ENCODE peak calls at places on chromosomes 7 and 10, in nine cellular contexts. One of them, this sample, is unnamed.

GRCh38 chr10:43211431-43212042 is 55.3 kb downstream of the RASGEF1A start:
- DNase-seq in brain microvascular endothelial cell: no peak
- DNase-seq in AG10803: no peak
- DNase-seq in stimulated activated CD4-positive, alpha-beta T cell treated with anti-CD3 and anti-CD28 coated beads, Interleukin-2, amount 100 ng/mL, for 48 hours: no peak
- DNase-seq in AG08395: no peak
- DNase-seq in B cell: no peak
- DNase-seq in activated T-cell treated with anti-CD3 and anti-CD28 coated beads, Interleukin-2, amount 50 U/mL, for 4 hours: no peak
- DNase-seq in myocyte: no peak
- DNase-seq in DMS 273 treated with DMSO at 0.1 percent for 48 hours: no peak
- DNase-seq in this sample: no peak

GRCh38 chr7:101524376-101524775 is 104.7 kb downstream of the MYL10 start:
- DNase-seq in brain microvascular endothelial cell: no peak
- DNase-seq in AG10803: no peak
- DNase-seq in stimulated activated CD4-positive, alpha-beta T cell treated with anti-CD3 and anti-CD28 coated beads, Interleukin-2, amount 100 ng/mL, for 48 hours: no peak
- DNase-seq in AG08395: no peak
- DNase-seq in B cell: no peak
- DNase-seq in activated T-cell treated with anti-CD3 and anti-CD28 coated beads, Interleukin-2, amount 50 U/mL, for 4 hours: no peak
- DNase-seq in myocyte: no peak
- DNase-seq in DMS 273 treated with DMSO at 0.1 percent for 48 hours: no peak
- DNase-seq in this sample: no peak

GRCh38 chr7:1595636-1596035 is 25.8 kb upstream of the PSMG3 start:
- DNase-seq in brain microvascular endothelial cell: no peak
- DNase-seq in AG10803: no peak
- DNase-seq in stimulated activated CD4-positive, alpha-beta T cell treated with anti-CD3 and anti-CD28 coated beads, Interleukin-2, amount 100 ng/mL, for 48 hours: no peak
- DNase-seq in AG08395: no peak
- DNase-seq in B cell: no peak
- DNase-seq in activated T-cell treated with anti-CD3 and anti-CD28 coated beads, Interleukin-2, amount 50 U/mL, for 4 hours: no peak
- DNase-seq in myocyte: no peak
- DNase-seq in DMS 273 treated with DMSO at 0.1 percent for 48 hours: no peak
- DNase-seq in this sample: no peak

GRCh38 chr10:944034-944831 is 12.7 kb upstream of the LARP4B start:
- DNase-seq in brain microvascular endothelial cell: peak
- DNase-seq in AG10803: peak
- DNase-seq in stimulated activated CD4-positive, alpha-beta T cell treated with anti-CD3 and anti-CD28 coated beads, Interleukin-2, amount 100 ng/mL, for 48 hours: no peak
- DNase-seq in AG08395: peak
- DNase-seq in B cell: peak
- DNase-seq in activated T-cell treated with anti-CD3 and anti-CD28 coated beads, Interleukin-2, amount 50 U/mL, for 4 hours: peak
- DNase-seq in myocyte: peak
- DNase-seq in DMS 273 treated with DMSO at 0.1 percent for 48 hours: no peak
- DNase-seq in this sample: no peak

GRCh38 chr10:72875250-72876055 is 18.1 kb upstream of the OIT3 start:
- DNase-seq in brain microvascular endothelial cell: no peak
- DNase-seq in AG10803: peak
- DNase-seq in stimulated activated CD4-positive, alpha-beta T cell treated with anti-CD3 and anti-CD28 coated beads, Interleukin-2, amount 100 ng/mL, for 48 hours: no peak
- DNase-seq in AG08395: peak
- DNase-seq in B cell: peak
- DNase-seq in activated T-cell treated with anti-CD3 and anti-CD28 coated beads, Interleukin-2, amount 50 U/mL, for 4 hours: no peak
- DNase-seq in myocyte: peak
- DNase-seq in DMS 273 treated with DMSO at 0.1 percent for 48 hours: no peak
- DNase-seq in this sample: peak

GRCh38 chr7:112422842-112423496 is 27.3 kb upstream of the IFRD1 start:
- DNase-seq in brain microvascular endothelial cell: peak
- DNase-seq in AG10803: peak
- DNase-seq in stimulated activated CD4-positive, alpha-beta T cell treated with anti-CD3 and anti-CD28 coated beads, Interleukin-2, amount 100 ng/mL, for 48 hours: no peak
- DNase-seq in AG08395: peak
- DNase-seq in B cell: no peak
- DNase-seq in activated T-cell treated with anti-CD3 and anti-CD28 coated beads, Interleukin-2, amount 50 U/mL, for 4 hours: no peak
- DNase-seq in myocyte: peak
- DNase-seq in DMS 273 treated with DMSO at 0.1 percent for 48 hours: peak
- DNase-seq in this sample: peak

GRCh38 chr7:33190688-33191304 is 61.4 kb downstream of the BBS9 start:
- DNase-seq in brain microvascular endothelial cell: no peak
- DNase-seq in AG10803: no peak
- DNase-seq in stimulated activated CD4-positive, alpha-beta T cell treated with anti-CD3 and anti-CD28 coated beads, Interleukin-2, amount 100 ng/mL, for 48 hours: no peak
- DNase-seq in AG08395: no peak
- DNase-seq in B cell: no peak
- DNase-seq in activated T-cell treated with anti-CD3 and anti-CD28 coated beads, Interleukin-2, amount 50 U/mL, for 4 hours: no peak
- DNase-seq in myocyte: no peak
- DNase-seq in DMS 273 treated with DMSO at 0.1 percent for 48 hours: no peak
- DNase-seq in this sample: no peak

GRCh38 chr10:91880310-91880709 is 29.0 kb downstream of the FGFBP3 start:
- DNase-seq in brain microvascular endothelial cell: no peak
- DNase-seq in AG10803: no peak
- DNase-seq in stimulated activated CD4-positive, alpha-beta T cell treated with anti-CD3 and anti-CD28 coated beads, Interleukin-2, amount 100 ng/mL, for 48 hours: no peak
- DNase-seq in AG08395: peak
- DNase-seq in B cell: no peak
- DNase-seq in activated T-cell treated with anti-CD3 and anti-CD28 coated beads, Interleukin-2, amount 50 U/mL, for 4 hours: no peak
- DNase-seq in myocyte: no peak
- DNase-seq in DMS 273 treated with DMSO at 0.1 percent for 48 hours: no peak
- DNase-seq in this sample: no peak

GRCh38 chr7:141654551-141654950 is 47.4 kb downstream of the DENND11 start:
- DNase-seq in brain microvascular endothelial cell: peak
- DNase-seq in AG10803: peak
- DNase-seq in stimulated activated CD4-positive, alpha-beta T cell treated with anti-CD3 and anti-CD28 coated beads, Interleukin-2, amount 100 ng/mL, for 48 hours: peak
- DNase-seq in AG08395: peak
- DNase-seq in B cell: peak
- DNase-seq in activated T-cell treated with anti-CD3 and anti-CD28 coated beads, Interleukin-2, amount 50 U/mL, for 4 hours: peak
- DNase-seq in myocyte: peak
- DNase-seq in DMS 273 treated with DMSO at 0.1 percent for 48 hours: peak
- DNase-seq in this sample: peak

GRCh38 chr7:48337012-48337621 is 165.9 kb downstream of the ABCA13 start:
- DNase-seq in brain microvascular endothelial cell: peak
- DNase-seq in AG10803: peak
- DNase-seq in stimulated activated CD4-positive, alpha-beta T cell treated with anti-CD3 and anti-CD28 coated beads, Interleukin-2, amount 100 ng/mL, for 48 hours: no peak
- DNase-seq in AG08395: peak
- DNase-seq in B cell: no peak
- DNase-seq in activated T-cell treated with anti-CD3 and anti-CD28 coated beads, Interleukin-2, amount 50 U/mL, for 4 hours: no peak
- DNase-seq in myocyte: peak
- DNase-seq in DMS 273 treated with DMSO at 0.1 percent for 48 hours: no peak
- DNase-seq in this sample: no peak

GRCh38 chr10:16612148-16612742 is 90.6 kb upstream of the C1QL3 start:
- DNase-seq in brain microvascular endothelial cell: peak
- DNase-seq in AG10803: peak
- DNase-seq in stimulated activated CD4-positive, alpha-beta T cell treated with anti-CD3 and anti-CD28 coated beads, Interleukin-2, amount 100 ng/mL, for 48 hours: no peak
- DNase-seq in AG08395: peak
- DNase-seq in B cell: no peak
- DNase-seq in activated T-cell treated with anti-CD3 and anti-CD28 coated beads, Interleukin-2, amount 50 U/mL, for 4 hours: no peak
- DNase-seq in myocyte: peak
- DNase-seq in DMS 273 treated with DMSO at 0.1 percent for 48 hours: no peak
- DNase-seq in this sample: no peak

GRCh38 chr7:65980478-65981250 is 1.3 kb downstream of the GUSB start:
- DNase-seq in brain microvascular endothelial cell: peak
- DNase-seq in AG10803: peak
- DNase-seq in stimulated activated CD4-positive, alpha-beta T cell treated with anti-CD3 and anti-CD28 coated beads, Interleukin-2, amount 100 ng/mL, for 48 hours: peak
- DNase-seq in AG08395: no peak
- DNase-seq in B cell: peak
- DNase-seq in activated T-cell treated with anti-CD3 and anti-CD28 coated beads, Interleukin-2, amount 50 U/mL, for 4 hours: no peak
- DNase-seq in myocyte: no peak
- DNase-seq in DMS 273 treated with DMSO at 0.1 percent for 48 hours: no peak
- DNase-seq in this sample: peak

GRCh38 chr10:60664859-60665258 is 113.4 kb upstream of the CDK1 start:
- DNase-seq in brain microvascular endothelial cell: peak
- DNase-seq in AG10803: no peak
- DNase-seq in stimulated activated CD4-positive, alpha-beta T cell treated with anti-CD3 and anti-CD28 coated beads, Interleukin-2, amount 100 ng/mL, for 48 hours: no peak
- DNase-seq in AG08395: no peak
- DNase-seq in B cell: no peak
- DNase-seq in activated T-cell treated with anti-CD3 and anti-CD28 coated beads, Interleukin-2, amount 50 U/mL, for 4 hours: no peak
- DNase-seq in myocyte: no peak
- DNase-seq in DMS 273 treated with DMSO at 0.1 percent for 48 hours: no peak
- DNase-seq in this sample: no peak

GRCh38 chr7:99024066-99024465 is 119.8 kb downstream of the SMURF1 start:
- DNase-seq in brain microvascular endothelial cell: no peak
- DNase-seq in AG10803: peak
- DNase-seq in stimulated activated CD4-positive, alpha-beta T cell treated with anti-CD3 and anti-CD28 coated beads, Interleukin-2, amount 100 ng/mL, for 48 hours: no peak
- DNase-seq in AG08395: peak
- DNase-seq in B cell: no peak
- DNase-seq in activated T-cell treated with anti-CD3 and anti-CD28 coated beads, Interleukin-2, amount 50 U/mL, for 4 hours: no peak
- DNase-seq in myocyte: peak
- DNase-seq in DMS 273 treated with DMSO at 0.1 percent for 48 hours: no peak
- DNase-seq in this sample: no peak

GRCh38 chr7:8277394-8277982 is 15.5 kb upstream of the ICA1 start:
- DNase-seq in brain microvascular endothelial cell: no peak
- DNase-seq in AG10803: no peak
- DNase-seq in stimulated activated CD4-positive, alpha-beta T cell treated with anti-CD3 and anti-CD28 coated beads, Interleukin-2, amount 100 ng/mL, for 48 hours: no peak
- DNase-seq in AG08395: no peak
- DNase-seq in B cell: no peak
- DNase-seq in activated T-cell treated with anti-CD3 and anti-CD28 coated beads, Interleukin-2, amount 50 U/mL, for 4 hours: no peak
- DNase-seq in myocyte: no peak
- DNase-seq in DMS 273 treated with DMSO at 0.1 percent for 48 hours: no peak
- DNase-seq in this sample: no peak

GRCh38 chr10:91597397-91597881 is 35.4 kb downstream of the PPP1R3C start:
- DNase-seq in brain microvascular endothelial cell: peak
- DNase-seq in AG10803: no peak
- DNase-seq in stimulated activated CD4-positive, alpha-beta T cell treated with anti-CD3 and anti-CD28 coated beads, Interleukin-2, amount 100 ng/mL, for 48 hours: no peak
- DNase-seq in AG08395: no peak
- DNase-seq in B cell: no peak
- DNase-seq in activated T-cell treated with anti-CD3 and anti-CD28 coated beads, Interleukin-2, amount 50 U/mL, for 4 hours: no peak
- DNase-seq in myocyte: no peak
- DNase-seq in DMS 273 treated with DMSO at 0.1 percent for 48 hours: no peak
- DNase-seq in this sample: no peak

GRCh38 chr7:21338728-21339164 is 89.1 kb upstream of the SP4 start:
- DNase-seq in brain microvascular endothelial cell: no peak
- DNase-seq in AG10803: no peak
- DNase-seq in stimulated activated CD4-positive, alpha-beta T cell treated with anti-CD3 and anti-CD28 coated beads, Interleukin-2, amount 100 ng/mL, for 48 hours: peak
- DNase-seq in AG08395: no peak
- DNase-seq in B cell: no peak
- DNase-seq in activated T-cell treated with anti-CD3 and anti-CD28 coated beads, Interleukin-2, amount 50 U/mL, for 4 hours: peak
- DNase-seq in myocyte: no peak
- DNase-seq in DMS 273 treated with DMSO at 0.1 percent for 48 hours: no peak
- DNase-seq in this sample: no peak

GRCh38 chr10:96497391-96497790 is 16.3 kb downstream of the TLL2 start:
- DNase-seq in brain microvascular endothelial cell: no peak
- DNase-seq in AG10803: no peak
- DNase-seq in stimulated activated CD4-positive, alpha-beta T cell treated with anti-CD3 and anti-CD28 coated beads, Interleukin-2, amount 100 ng/mL, for 48 hours: no peak
- DNase-seq in AG08395: no peak
- DNase-seq in B cell: no peak
- DNase-seq in activated T-cell treated with anti-CD3 and anti-CD28 coated beads, Interleukin-2, amount 50 U/mL, for 4 hours: no peak
- DNase-seq in myocyte: no peak
- DNase-seq in DMS 273 treated with DMSO at 0.1 percent for 48 hours: no peak
- DNase-seq in this sample: no peak

GRCh38 chr10:25547391-25547790 is 372.6 kb downstream of the GPR158 start:
- DNase-seq in brain microvascular endothelial cell: no peak
- DNase-seq in AG10803: no peak
- DNase-seq in stimulated activated CD4-positive, alpha-beta T cell treated with anti-CD3 and anti-CD28 coated beads, Interleukin-2, amount 100 ng/mL, for 48 hours: no peak
- DNase-seq in AG08395: no peak
- DNase-seq in B cell: no peak
- DNase-seq in activated T-cell treated with anti-CD3 and anti-CD28 coated beads, Interleukin-2, amount 50 U/mL, for 4 hours: no peak
- DNase-seq in myocyte: no peak
- DNase-seq in DMS 273 treated with DMSO at 0.1 percent for 48 hours: no peak
- DNase-seq in this sample: no peak

GRCh38 chr7:22549667-22550513 is 49.9 kb upstream of the STEAP1B start:
- DNase-seq in brain microvascular endothelial cell: peak
- DNase-seq in AG10803: no peak
- DNase-seq in stimulated activated CD4-positive, alpha-beta T cell treated with anti-CD3 and anti-CD28 coated beads, Interleukin-2, amount 100 ng/mL, for 48 hours: peak
- DNase-seq in AG08395: no peak
- DNase-seq in B cell: peak
- DNase-seq in activated T-cell treated with anti-CD3 and anti-CD28 coated beads, Interleukin-2, amount 50 U/mL, for 4 hours: no peak
- DNase-seq in myocyte: no peak
- DNase-seq in DMS 273 treated with DMSO at 0.1 percent for 48 hours: peak
- DNase-seq in this sample: no peak

GRCh38 chr7:157978766-157979165 is 608.9 kb downstream of the PTPRN2 start:
- DNase-seq in brain microvascular endothelial cell: no peak
- DNase-seq in AG10803: no peak
- DNase-seq in stimulated activated CD4-positive, alpha-beta T cell treated with anti-CD3 and anti-CD28 coated beads, Interleukin-2, amount 100 ng/mL, for 48 hours: no peak
- DNase-seq in AG08395: no peak
- DNase-seq in B cell: no peak
- DNase-seq in activated T-cell treated with anti-CD3 and anti-CD28 coated beads, Interleukin-2, amount 50 U/mL, for 4 hours: no peak
- DNase-seq in myocyte: no peak
- DNase-seq in DMS 273 treated with DMSO at 0.1 percent for 48 hours: no peak
- DNase-seq in this sample: no peak

GRCh38 chr7:155198206-155198892 is 99.3 kb upstream of the INSIG1 start:
- DNase-seq in brain microvascular endothelial cell: no peak
- DNase-seq in AG10803: no peak
- DNase-seq in stimulated activated CD4-positive, alpha-beta T cell treated with anti-CD3 and anti-CD28 coated beads, Interleukin-2, amount 100 ng/mL, for 48 hours: no peak
- DNase-seq in AG08395: no peak
- DNase-seq in B cell: no peak
- DNase-seq in activated T-cell treated with anti-CD3 and anti-CD28 coated beads, Interleukin-2, amount 50 U/mL, for 4 hours: no peak
- DNase-seq in myocyte: no peak
- DNase-seq in DMS 273 treated with DMSO at 0.1 percent for 48 hours: no peak
- DNase-seq in this sample: no peak

GRCh38 chr7:157439761-157440160 is 103.0 kb downstream of the DNAJB6 start:
- DNase-seq in brain microvascular endothelial cell: no peak
- DNase-seq in AG10803: no peak
- DNase-seq in stimulated activated CD4-positive, alpha-beta T cell treated with anti-CD3 and anti-CD28 coated beads, Interleukin-2, amount 100 ng/mL, for 48 hours: no peak
- DNase-seq in AG08395: no peak
- DNase-seq in B cell: no peak
- DNase-seq in activated T-cell treated with anti-CD3 and anti-CD28 coated beads, Interleukin-2, amount 50 U/mL, for 4 hours: no peak
- DNase-seq in myocyte: no peak
- DNase-seq in DMS 273 treated with DMSO at 0.1 percent for 48 hours: no peak
- DNase-seq in this sample: no peak

GRCh38 chr7:41219276-41219675 is 483.6 kb downstream of the INHBA start:
- DNase-seq in brain microvascular endothelial cell: peak
- DNase-seq in AG10803: peak
- DNase-seq in stimulated activated CD4-positive, alpha-beta T cell treated with anti-CD3 and anti-CD28 coated beads, Interleukin-2, amount 100 ng/mL, for 48 hours: no peak
- DNase-seq in AG08395: no peak
- DNase-seq in B cell: no peak
- DNase-seq in activated T-cell treated with anti-CD3 and anti-CD28 coated beads, Interleukin-2, amount 50 U/mL, for 4 hours: no peak
- DNase-seq in myocyte: peak
- DNase-seq in DMS 273 treated with DMSO at 0.1 percent for 48 hours: no peak
- DNase-seq in this sample: no peak

GRCh38 chr7:116443101-116443523 is 56.4 kb upstream of the CAV2 start:
- DNase-seq in brain microvascular endothelial cell: peak
- DNase-seq in AG10803: peak
- DNase-seq in stimulated activated CD4-positive, alpha-beta T cell treated with anti-CD3 and anti-CD28 coated beads, Interleukin-2, amount 100 ng/mL, for 48 hours: no peak
- DNase-seq in AG08395: peak
- DNase-seq in B cell: no peak
- DNase-seq in activated T-cell treated with anti-CD3 and anti-CD28 coated beads, Interleukin-2, amount 50 U/mL, for 4 hours: no peak
- DNase-seq in myocyte: peak
- DNase-seq in DMS 273 treated with DMSO at 0.1 percent for 48 hours: no peak
- DNase-seq in this sample: no peak

GRCh38 chr10:13371879-13372470 is 23.9 kb upstream of the SEPHS1 start:
- DNase-seq in brain microvascular endothelial cell: peak
- DNase-seq in AG10803: peak
- DNase-seq in stimulated activated CD4-positive, alpha-beta T cell treated with anti-CD3 and anti-CD28 coated beads, Interleukin-2, amount 100 ng/mL, for 48 hours: peak
- DNase-seq in AG08395: peak
- DNase-seq in B cell: peak
- DNase-seq in activated T-cell treated with anti-CD3 and anti-CD28 coated beads, Interleukin-2, amount 50 U/mL, for 4 hours: peak
- DNase-seq in myocyte: peak
- DNase-seq in DMS 273 treated with DMSO at 0.1 percent for 48 hours: peak
- DNase-seq in this sample: peak

GRCh38 chr10:6385683-6386082 is 183.0 kb downstream of the PFKFB3 start:
- DNase-seq in brain microvascular endothelial cell: no peak
- DNase-seq in AG10803: peak
- DNase-seq in stimulated activated CD4-positive, alpha-beta T cell treated with anti-CD3 and anti-CD28 coated beads, Interleukin-2, amount 100 ng/mL, for 48 hours: no peak
- DNase-seq in AG08395: peak
- DNase-seq in B cell: no peak
- DNase-seq in activated T-cell treated with anti-CD3 and anti-CD28 coated beads, Interleukin-2, amount 50 U/mL, for 4 hours: no peak
- DNase-seq in myocyte: peak
- DNase-seq in DMS 273 treated with DMSO at 0.1 percent for 48 hours: no peak
- DNase-seq in this sample: no peak

GRCh38 chr7:134742688-134743350 is 36.6 kb upstream of the CALD1 start:
- DNase-seq in brain microvascular endothelial cell: no peak
- DNase-seq in AG10803: peak
- DNase-seq in stimulated activated CD4-positive, alpha-beta T cell treated with anti-CD3 and anti-CD28 coated beads, Interleukin-2, amount 100 ng/mL, for 48 hours: no peak
- DNase-seq in AG08395: peak
- DNase-seq in B cell: no peak
- DNase-seq in activated T-cell treated with anti-CD3 and anti-CD28 coated beads, Interleukin-2, amount 50 U/mL, for 4 hours: no peak
- DNase-seq in myocyte: peak
- DNase-seq in DMS 273 treated with DMSO at 0.1 percent for 48 hours: no peak
- DNase-seq in this sample: no peak

GRCh38 chr10:125003146-125003900 is 61.4 kb downstream of the ZRANB1 start:
- DNase-seq in brain microvascular endothelial cell: no peak
- DNase-seq in AG10803: no peak
- DNase-seq in stimulated activated CD4-positive, alpha-beta T cell treated with anti-CD3 and anti-CD28 coated beads, Interleukin-2, amount 100 ng/mL, for 48 hours: no peak
- DNase-seq in AG08395: no peak
- DNase-seq in B cell: no peak
- DNase-seq in activated T-cell treated with anti-CD3 and anti-CD28 coated beads, Interleukin-2, amount 50 U/mL, for 4 hours: no peak
- DNase-seq in myocyte: no peak
- DNase-seq in DMS 273 treated with DMSO at 0.1 percent for 48 hours: no peak
- DNase-seq in this sample: no peak

GRCh38 chr10:3104251-3104918 is 37.0 kb downstream of the PFKP start:
- DNase-seq in brain microvascular endothelial cell: no peak
- DNase-seq in AG10803: no peak
- DNase-seq in stimulated activated CD4-positive, alpha-beta T cell treated with anti-CD3 and anti-CD28 coated beads, Interleukin-2, amount 100 ng/mL, for 48 hours: no peak
- DNase-seq in AG08395: no peak
- DNase-seq in B cell: no peak
- DNase-seq in activated T-cell treated with anti-CD3 and anti-CD28 coated beads, Interleukin-2, amount 50 U/mL, for 4 hours: no peak
- DNase-seq in myocyte: no peak
- DNase-seq in DMS 273 treated with DMSO at 0.1 percent for 48 hours: no peak
- DNase-seq in this sample: no peak

GRCh38 chr7:100444311-100445278 is 8.3 kb upstream of the PPP1R35 start:
- DNase-seq in brain microvascular endothelial cell: peak
- DNase-seq in AG10803: peak
- DNase-seq in stimulated activated CD4-positive, alpha-beta T cell treated with anti-CD3 and anti-CD28 coated beads, Interleukin-2, amount 100 ng/mL, for 48 hours: no peak
- DNase-seq in AG08395: peak
- DNase-seq in B cell: peak
- DNase-seq in activated T-cell treated with anti-CD3 and anti-CD28 coated beads, Interleukin-2, amount 50 U/mL, for 4 hours: no peak
- DNase-seq in myocyte: no peak
- DNase-seq in DMS 273 treated with DMSO at 0.1 percent for 48 hours: no peak
- DNase-seq in this sample: no peak

This sample was measured in GM12864.